ENCODE peak calls at places on chromosomes 5 and 9, in nine cellular contexts. B is HCT116, K is neural crest cell, N is A549, D is ovary, H is testis, Y is AG10803, F is fibroblast of lung, G is IMR-90. W is an unnamed sample.

GRCh38 chr9:38087934-38088925 is 19.2 kb upstream of the SHB start:
- DNase-seq in F (peak), D (peak), G (peak), Y (peak), B (peak), N (peak), K (peak), H (peak), W (peak)

GRCh38 chr9:110029422-110029814 is 178.5 kb downstream of the C9orf152 start:
- DNase-seq in N (peak), B (no peak), H (no peak), D (no peak), F (peak), K (no peak), G (peak), Y (peak), W (no peak)

GRCh38 chr5:157290981-157291711 is 25.2 kb downstream of the CYFIP2 start:
- DNase-seq in G (no peak), K (no peak), Y (no peak), D (no peak), N (peak), H (no peak), B (no peak), F (peak), W (no peak)

GRCh38 chr5:91910655-91911054 is 527.5 kb upstream of the ARRDC3 start:
- DNase-seq in K (no peak), H (no peak), G (no peak), Y (no peak), N (no peak), D (no peak), F (no peak), B (no peak), W (no peak)

GRCh38 chr5:148966348-148966747 is 96.5 kb downstream of the SH3TC2 start:
- DNase-seq in Y (no peak), G (no peak), D (no peak), F (no peak), N (no peak), B (no peak), H (no peak), K (no peak), W (no peak)

GRCh38 chr5:16852251-16853005 is 83.7 kb downstream of the MYO10 start:
- DNase-seq in K (no peak), B (no peak), G (no peak), N (no peak), Y (no peak), D (no peak), H (no peak), F (peak), W (no peak)

GRCh38 chr5:79191457-79191856 is 44.5 kb upstream of the JMY start:
- DNase-seq in G (no peak), K (no peak), B (no peak), F (no peak), H (no peak), N (no peak), D (no peak), Y (no peak), W (no peak)

GRCh38 chr9:93436218-93436617 is 15.3 kb upstream of the FAM120A start:
- DNase-seq in F (no peak), K (no peak), Y (no peak), N (no peak), G (no peak), H (no peak), B (no peak), D (no peak), W (no peak)

GRCh38 chr5:16776611-16777251 is 159.4 kb downstream of the MYO10 start:
- DNase-seq in G (no peak), H (peak), F (no peak), Y (peak), N (no peak), B (no peak), D (no peak), K (peak), W (no peak)

GRCh38 chr5:34743878-34744277 is 87.8 kb downstream of the RAI14 start:
- DNase-seq in N (no peak), B (no peak), K (no peak), Y (peak), G (peak), D (no peak), H (no peak), F (peak), W (no peak)

GRCh38 chr9:111148994-111149759 is 110.9 kb upstream of the LPAR1 start:
- DNase-seq in K (no peak), G (no peak), B (peak), Y (no peak), H (no peak), N (no peak), D (no peak), F (no peak), W (no peak)
- TF ChIP-seq CTCF in K (no peak), G (no peak), B (peak), Y (no peak), H (no peak), N (peak), D (no peak), F (no peak), W (no peak)

GRCh38 chr5:36240779-36241635 is 718 bp downstream of the NADK2 start:
- DNase-seq in N (peak), K (peak), G (peak), F (peak), D (peak), H (peak), B (no peak), Y (peak), W (peak)
- TF ChIP-seq CTCF in N (no peak), K (no peak), G (no peak), F (no peak), D (no peak), H (no peak), B (no peak), Y (no peak), W (no peak)

DNA sequence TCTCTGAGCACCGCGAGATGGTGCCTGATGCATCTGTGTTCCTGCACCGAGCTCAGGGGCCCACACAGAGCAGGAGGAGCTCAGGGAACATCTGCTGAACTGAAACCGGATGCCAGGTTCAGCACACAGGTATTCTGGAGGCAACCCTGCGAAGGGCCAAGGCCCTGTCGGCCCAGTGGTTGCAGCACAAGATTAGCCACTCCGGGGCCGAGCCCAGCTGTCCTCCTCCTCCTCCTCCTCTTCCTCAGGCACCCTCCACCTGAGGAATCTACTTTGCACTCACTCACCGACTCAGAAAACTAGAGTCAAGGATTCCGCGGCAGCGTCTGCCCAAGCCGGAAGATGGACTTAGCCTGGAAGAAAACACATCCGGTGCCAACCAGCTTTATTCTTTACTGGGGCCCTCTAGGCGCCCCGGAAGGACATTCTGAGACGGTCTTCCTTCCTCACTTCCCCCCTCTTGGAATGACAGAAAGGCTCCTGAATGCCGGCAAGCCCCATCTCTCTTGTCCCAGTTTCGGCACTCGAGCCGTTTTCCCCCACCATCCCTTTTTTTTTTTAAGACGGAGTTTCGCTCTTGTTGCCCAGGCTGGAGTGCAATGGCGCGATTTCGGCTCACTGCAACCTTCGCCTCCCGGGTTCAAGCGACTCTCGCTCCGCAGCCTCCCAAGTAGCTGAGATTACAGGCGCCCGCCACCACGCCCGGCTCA is at the start of gene ZBTB6:
- DNase-seq in B (peak), Y (peak), G (peak), H (peak), K (peak), N (peak), D (peak), F (peak), W (peak)
- TF ChIP-seq CTCF in B (no peak), Y (no peak), G (no peak), H (no peak), K (no peak), N (no peak), D (no peak), F (no peak), W (no peak)

GRCh38 chr5:145129797-145130196 is 705.3 kb downstream of the PRELID2 start:
- DNase-seq in G (no peak), D (no peak), N (no peak), F (no peak), H (no peak), Y (no peak), K (no peak), B (no peak), W (no peak)

DNA sequence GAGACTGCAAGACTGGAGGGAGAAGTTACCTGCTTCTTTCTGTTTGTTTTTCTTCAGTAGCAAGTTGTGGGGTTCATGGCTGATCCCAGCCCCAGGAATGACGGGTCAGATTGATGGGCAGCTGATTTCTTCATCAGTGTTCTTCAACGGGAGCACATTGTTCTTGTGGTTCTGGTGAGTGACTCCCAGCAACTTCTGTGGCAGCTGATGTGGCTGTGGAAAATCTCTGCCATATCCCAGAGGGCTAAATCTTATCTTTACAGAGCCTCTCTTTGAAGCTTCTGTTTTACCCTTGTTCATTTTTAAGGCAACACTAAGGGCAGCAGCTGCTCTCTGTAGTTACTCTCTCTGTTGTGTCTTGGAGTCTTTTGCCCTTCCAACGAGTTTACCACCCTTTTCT is 710.3 kb downstream of the PRELID2 start:
- DNase-seq in D (no peak), Y (no peak), N (no peak), K (no peak), B (no peak), G (no peak), F (no peak), H (no peak), W (no peak)
- TF ChIP-seq CTCF in D (no peak), Y (no peak), N (no peak), K (no peak), B (no peak), G (no peak), F (no peak), H (no peak), W (no peak)

GRCh38 chr9:6490863-6491262 is 77.9 kb downstream of the UHRF2 start:
- DNase-seq in G (no peak), K (no peak), F (no peak), D (no peak), N (no peak), Y (no peak), B (no peak), H (no peak), W (no peak)

GRCh38 chr9:6489099-6489498 is 76.1 kb downstream of the UHRF2 start:
- DNase-seq in D (no peak), H (no peak), Y (no peak), N (no peak), F (no peak), K (no peak), B (no peak), G (no peak), W (no peak)

GRCh38 chr9:6484210-6484609 is 71.2 kb downstream of the UHRF2 start:
- DNase-seq in G (no peak), B (no peak), D (no peak), Y (no peak), K (no peak), F (no peak), H (no peak), N (no peak), W (no peak)

GRCh38 chr9:6488395-6488794 is 75.4 kb downstream of the UHRF2 start:
- DNase-seq in N (no peak), D (no peak), G (no peak), F (no peak), K (no peak), B (no peak), H (no peak), Y (no peak), W (no peak)
- TF ChIP-seq CTCF in N (no peak), D (no peak), G (no peak), F (no peak), K (no peak), B (no peak), H (no peak), Y (no peak), W (no peak)

GRCh38 chr9:76761448-76761847 is 2.8 kb upstream of the PCA3 start:
- DNase-seq in H (no peak), K (no peak), G (peak), N (peak), F (no peak), Y (peak), B (no peak), D (no peak), W (no peak)
- TF ChIP-seq CTCF in H (no peak), K (peak), G (peak), N (peak), F (no peak), Y (peak), B (peak), D (no peak), W (peak)

DNA sequence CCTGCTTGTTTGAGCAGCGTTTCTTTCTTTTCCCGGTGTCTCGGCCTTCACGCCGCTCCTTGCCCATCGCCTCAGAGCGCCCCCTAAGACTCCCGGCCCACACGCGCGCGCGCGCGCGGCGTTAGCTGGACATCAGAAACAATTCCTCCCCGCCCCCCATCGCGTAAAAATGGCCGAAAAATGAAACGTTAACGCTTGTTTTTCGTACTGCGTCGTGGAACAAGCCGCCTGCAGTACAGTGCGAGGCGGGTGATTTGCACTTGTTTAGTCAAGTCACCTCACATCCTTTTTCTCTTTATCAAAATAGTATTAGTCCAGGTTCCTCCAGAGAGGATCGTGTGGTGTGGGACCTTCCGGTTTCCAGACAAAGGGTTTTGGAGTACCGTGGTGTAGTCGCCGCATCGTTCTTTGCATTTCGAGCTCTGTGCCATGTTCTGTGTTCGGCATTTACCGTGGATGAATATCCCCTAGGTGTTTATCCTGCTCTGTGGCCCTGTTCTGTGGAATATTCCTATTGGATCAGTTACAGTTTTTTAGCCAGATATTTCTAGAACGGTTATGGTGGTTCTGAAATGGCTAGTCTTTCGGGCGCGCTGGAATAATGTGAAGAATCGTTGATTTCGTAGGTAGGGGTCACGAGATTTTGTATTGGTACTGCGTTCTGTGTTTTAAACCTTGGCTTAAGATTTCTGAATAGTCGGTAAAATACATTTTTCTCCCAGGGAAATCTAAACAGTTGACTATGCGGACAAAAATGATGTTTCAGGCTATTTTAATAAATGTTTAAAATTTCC is 1.0 kb downstream of the MATR3 start:
- DNase-seq in B (peak), H (peak), Y (peak), D (peak), F (peak), K (peak), G (peak), N (peak), W (peak)
- TF ChIP-seq CTCF in B (no peak), H (no peak), Y (peak), D (no peak), F (peak), K (peak), G (peak), N (peak), W (no peak)

GRCh38 chr9:127369428-127369827 is 27.5 kb upstream of the SLC2A8 start:
- DNase-seq in G (no peak), H (peak), K (no peak), B (no peak), D (no peak), F (no peak), N (no peak), Y (no peak), W (no peak)
- TF ChIP-seq CTCF in G (no peak), H (no peak), K (no peak), B (no peak), D (no peak), F (no peak), N (no peak), Y (no peak), W (no peak)

DNA sequence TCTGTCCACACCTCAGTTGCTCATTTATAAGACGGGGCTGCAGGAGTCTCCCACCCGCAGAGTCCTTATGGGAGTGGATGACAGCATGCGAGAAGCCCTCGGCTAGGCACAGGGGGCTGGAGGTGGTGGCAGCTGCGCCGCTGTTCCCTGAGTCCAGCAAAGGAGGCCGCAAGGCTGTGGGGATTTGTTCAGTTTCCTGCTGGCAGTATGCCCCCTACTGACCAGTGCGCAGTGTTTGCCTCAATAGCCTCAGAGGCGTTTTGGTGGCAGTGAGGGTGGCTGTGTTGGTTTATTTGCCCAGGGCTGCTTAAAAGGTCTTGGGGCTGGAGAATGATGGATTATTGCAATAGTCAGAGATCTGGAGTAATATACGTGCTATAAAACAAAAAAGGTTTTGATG is 176.3 kb upstream of the OTULINL start:
- DNase-seq in G (no peak), K (no peak), N (peak), Y (no peak), F (peak), B (no peak), D (no peak), H (no peak), W (no peak)
- TF ChIP-seq CTCF in G (peak), K (peak), N (peak), Y (no peak), F (no peak), B (peak), D (no peak), H (no peak), W (peak)

W was measured in mesothelial cell of epicardium.